ENCODE peak calls at places on chromosomes 2 and 18, in eight cellular contexts. M is stimulated activated naive CD4-positive, alpha-beta T cell; O is activated naive CD8-positive, alpha-beta T cell treated with anti-CD3 and anti-CD28 coated beads for 36 hours; C is WTC11; K is A549; T is hippocampal formation; J is NCI-H2081; G is HEK293T. E is an unnamed sample.

GRCh38 chr2:24158131-24158530 is 16.7 kb upstream of the FAM228A start:
- DNase-seq in M (no peak), O (no peak), C (no peak), K (no peak), T (no peak), J (no peak), G (no peak), E (no peak)

GRCh38 chr2:72794572-72794971 is 31.3 kb downstream of the EXOC6B start:
- DNase-seq in M (no peak), O (no peak), C (no peak), K (no peak), T (no peak), J (no peak), G (no peak), E (no peak)

GRCh38 chr18:34352385-34353163 is 127.9 kb upstream of the NOL4 start:
- DNase-seq in M (no peak), O (no peak), C (no peak), K (no peak), T (no peak), J (peak), G (peak), E (no peak)

GRCh38 chr18:48983793-48984437 is 33.1 kb upstream of the SMAD7 start:
- DNase-seq in M (no peak), O (no peak), C (no peak), K (no peak), T (no peak), J (no peak), G (no peak), E (no peak)

GRCh38 chr2:30736461-30737325 is 70.6 kb downstream of the CAPN13 start:
- DNase-seq in M (no peak), O (no peak), C (no peak), K (no peak), T (no peak), J (peak), G (no peak), E (no peak)

GRCh38 chr2:38830546-38831159 is 45.1 kb downstream of the DHX57 start:
- DNase-seq in M (no peak), O (no peak), C (no peak), K (no peak), T (no peak), J (no peak), G (no peak), E (no peak)

GRCh38 chr2:1794821-1795220 is 50.5 kb upstream of the PXDN start:
- DNase-seq in M (no peak), O (no peak), C (no peak), K (no peak), T (no peak), J (no peak), G (no peak), E (no peak)

GRCh38 chr2:185645529-185645928 is 93.1 kb upstream of the FSIP2 start:
- DNase-seq in M (no peak), O (no peak), C (no peak), K (no peak), T (no peak), J (no peak), G (no peak), E (no peak)

GRCh38 chr2:72082021-72082739 is 65.5 kb downstream of the CYP26B1 start:
- DNase-seq in M (no peak), O (no peak), C (no peak), K (no peak), T (no peak), J (no peak), G (no peak), E (no peak)

GRCh38 chr2:236668531-236668969 is 98.9 kb downstream of the ACKR3 start:
- DNase-seq in M (no peak), O (no peak), C (no peak), K (no peak), T (no peak), J (no peak), G (no peak), E (no peak)

GRCh38 chr2:14524041-14524802 is 108.3 kb upstream of the LRATD1 start:
- DNase-seq in M (no peak), O (no peak), C (no peak), K (peak), T (no peak), J (no peak), G (no peak), E (no peak)

GRCh38 chr2:161954103-161954502 is 119.9 kb downstream of the DPP4 start:
- DNase-seq in M (no peak), O (no peak), C (no peak), K (no peak), T (no peak), J (no peak), G (no peak), E (no peak)

GRCh38 chr2:226515344-226516055 is 284.1 kb downstream of the IRS1 start:
- DNase-seq in M (no peak), O (no peak), C (no peak), K (peak), T (no peak), J (no peak), G (no peak), E (no peak)

GRCh38 chr2:64838817-64839216 is 150.4 kb upstream of the SLC1A4 start:
- DNase-seq in M (no peak), O (no peak), C (no peak), K (peak), T (no peak), J (no peak), G (no peak), E (no peak)

GRCh38 chr2:192828947-192829346 is 634.2 kb upstream of the TMEFF2 start:
- DNase-seq in M (no peak), O (no peak), C (no peak), K (no peak), T (no peak), J (no peak), G (no peak), E (no peak)

GRCh38 chr18:74724186-74724585 is 126.5 kb downstream of the ZNF407 start:
- DNase-seq in M (no peak), O (no peak), C (no peak), K (no peak), T (no peak), J (no peak), G (no peak), E (no peak)

GRCh38 chr2:71662665-71663394 is 209.5 kb downstream of the DYSF start:
- DNase-seq in M (no peak), O (no peak), C (no peak), K (no peak), T (no peak), J (no peak), G (no peak), E (no peak)

GRCh38 chr2:240630771-240631560 is 5.7 kb downstream of the GPR35 start:
- DNase-seq in M (no peak), O (no peak), C (no peak), K (no peak), T (no peak), J (no peak), G (no peak), E (no peak)

GRCh38 chr2:236109473-236109872 is 58.7 kb downstream of the GBX2 start:
- DNase-seq in M (no peak), O (no peak), C (no peak), K (no peak), T (no peak), J (no peak), G (no peak), E (no peak)

GRCh38 chr2:165055081-165055879 is 100.0 kb upstream of the SLC38A11 start:
- DNase-seq in M (no peak), O (no peak), C (no peak), K (peak), T (no peak), J (no peak), G (no peak), E (no peak)

GRCh38 chr2:11963966-11964365 is 217.5 kb downstream of the LPIN1 start:
- DNase-seq in M (no peak), O (no peak), C (no peak), K (no peak), T (no peak), J (no peak), G (no peak), E (no peak)

GRCh38 chr2:230106771-230107170 is 38.0 kb upstream of the SLC16A14 start:
- DNase-seq in M (no peak), O (no peak), C (no peak), K (no peak), T (no peak), J (no peak), G (no peak), E (no peak)

GRCh38 chr18:6747646-6748045 is 18.1 kb downstream of the ARHGAP28 start:
- DNase-seq in M (no peak), O (no peak), C (no peak), K (no peak), T (no peak), J (no peak), G (no peak), E (no peak)

GRCh38 chr2:221104391-221104811 is 467.7 kb downstream of the EPHA4 start:
- DNase-seq in M (no peak), O (no peak), C (peak), K (no peak), T (peak), J (no peak), G (no peak), E (no peak)

GRCh38 chr2:81903534-81903933 is 1599.0 kb upstream of the LRRTM1 start:
- DNase-seq in M (no peak), O (no peak), C (no peak), K (no peak), T (no peak), J (no peak), G (no peak), E (no peak)

GRCh38 chr2:131673400-131674173 is 145.9 kb downstream of the CCDC74A start:
- DNase-seq in M (peak), O (peak), C (peak), K (peak), T (peak), J (peak), G (peak), E (peak)

GRCh38 chr2:73266061-73266891 is 18.0 kb downstream of the FBXO41 start:
- DNase-seq in M (no peak), O (no peak), C (no peak), K (no peak), T (no peak), J (no peak), G (no peak), E (no peak)

GRCh38 chr18:11664286-11664685 is 24.8 kb upstream of the GNAL start:
- DNase-seq in M (no peak), O (no peak), C (no peak), K (no peak), T (no peak), J (no peak), G (no peak), E (no peak)

GRCh38 chr18:24786027-24786426 is 325.6 kb downstream of the HRH4 start:
- DNase-seq in M (no peak), O (no peak), C (no peak), K (no peak), T (no peak), J (no peak), G (no peak), E (no peak)

GRCh38 chr18:57210101-57210661 is 63.3 kb downstream of the BOD1L2 start:
- DNase-seq in M (no peak), O (no peak), C (peak), K (peak), T (no peak), J (peak), G (peak), E (no peak)

E was measured in breast epithelium.